ENCODE peak calls at places on chromosomes 3 and 15, in seven cellular contexts. One of them, this sample, is unnamed.

GRCh38 chr3:52471371-52472238 is 16.2 kb downstream of the NISCH start:
- DNase-seq in transverse colon: peak; percentile 63
- DNase-seq in uterus: peak; percentile 59
- DNase-seq in right lobe of liver: peak; percentile 96
- DNase-seq in endothelial cell of umbilical vein: peak; percentile 74
- DNase-seq in erythroblast: peak; percentile 63
- DNase-seq in esophagus squamous epithelium: no peak
- DNase-seq in this sample: no peak

GRCh38 chr15:31312220-31312619 is 14.4 kb upstream of the KLF13 start:
- DNase-seq in right lobe of liver: peak; percentile 37
- DNase-seq in erythroblast: no peak
- DNase-seq in transverse colon: no peak
- DNase-seq in uterus: no peak
- DNase-seq in esophagus squamous epithelium: no peak
- DNase-seq in endothelial cell of umbilical vein: no peak
- DNase-seq in this sample: no peak

GRCh38 chr3:83938491-83938890 is 1020.3 kb upstream of the CADM2 start:
- DNase-seq in erythroblast: no peak
- DNase-seq in esophagus squamous epithelium: no peak
- DNase-seq in transverse colon: no peak
- DNase-seq in uterus: no peak
- DNase-seq in right lobe of liver: no peak
- DNase-seq in endothelial cell of umbilical vein: no peak
- DNase-seq in this sample: no peak

GRCh38 chr3:49785565-49786356 is 581 bp downstream of the IP6K1 start:
- DNase-seq in endothelial cell of umbilical vein: peak; percentile 62
- DNase-seq in erythroblast: peak; percentile 74
- DNase-seq in uterus: no peak
- DNase-seq in transverse colon: peak; percentile 47
- DNase-seq in esophagus squamous epithelium: no peak
- DNase-seq in right lobe of liver: peak; percentile 65
- DNase-seq in this sample: peak; percentile 60

GRCh38 chr3:141228385-141228784 is 3.2 kb upstream of the PXYLP1 start:
- DNase-seq in esophagus squamous epithelium: no peak
- DNase-seq in endothelial cell of umbilical vein: no peak
- DNase-seq in uterus: no peak
- DNase-seq in right lobe of liver: no peak
- DNase-seq in transverse colon: no peak
- DNase-seq in erythroblast: no peak
- DNase-seq in this sample: no peak

GRCh38 chr3:156761713-156762575 is 64.2 kb upstream of the LEKR1 start:
- DNase-seq in transverse colon: no peak
- DNase-seq in uterus: no peak
- DNase-seq in esophagus squamous epithelium: no peak
- DNase-seq in erythroblast: no peak
- DNase-seq in right lobe of liver: no peak
- DNase-seq in endothelial cell of umbilical vein: no peak
- DNase-seq in this sample: no peak

GRCh38 chr15:98476559-98476958 is 171.8 kb upstream of the IGF1R start:
- DNase-seq in uterus: no peak
- DNase-seq in erythroblast: no peak
- DNase-seq in esophagus squamous epithelium: no peak
- DNase-seq in right lobe of liver: no peak
- DNase-seq in endothelial cell of umbilical vein: no peak
- DNase-seq in transverse colon: no peak
- DNase-seq in this sample: no peak

GRCh38 chr15:45242289-45242688 is 9.7 kb upstream of the SLC28A2 start:
- DNase-seq in esophagus squamous epithelium: no peak
- DNase-seq in endothelial cell of umbilical vein: no peak
- DNase-seq in transverse colon: no peak
- DNase-seq in uterus: no peak
- DNase-seq in right lobe of liver: no peak
- DNase-seq in erythroblast: peak; percentile 23
- DNase-seq in this sample: no peak

GRCh38 chr3:159855599-159856495 is 132.8 kb upstream of the IL12A start:
- DNase-seq in endothelial cell of umbilical vein: peak; percentile 59
- DNase-seq in transverse colon: no peak
- DNase-seq in uterus: no peak
- DNase-seq in erythroblast: no peak
- DNase-seq in right lobe of liver: no peak
- DNase-seq in esophagus squamous epithelium: no peak
- DNase-seq in this sample: no peak

GRCh38 chr3:49805367-49805782 is 2.3 kb downstream of the INKA1 start:
- DNase-seq in transverse colon: peak; percentile 50
- DNase-seq in right lobe of liver: no peak
- DNase-seq in esophagus squamous epithelium: no peak
- DNase-seq in uterus: peak; percentile 89
- DNase-seq in erythroblast: no peak
- DNase-seq in endothelial cell of umbilical vein: peak; percentile 93
- DNase-seq in this sample: no peak

GRCh38 chr3:141690366-141691072 is 47.6 kb upstream of the RNF7 start:
- DNase-seq in erythroblast: no peak
- DNase-seq in right lobe of liver: no peak
- DNase-seq in uterus: no peak
- DNase-seq in endothelial cell of umbilical vein: no peak
- DNase-seq in transverse colon: no peak
- DNase-seq in esophagus squamous epithelium: no peak
- DNase-seq in this sample: no peak

GRCh38 chr15:69337133-69337532 is 38.4 kb downstream of the PAQR5 start:
- DNase-seq in erythroblast: no peak
- DNase-seq in right lobe of liver: no peak
- DNase-seq in esophagus squamous epithelium: no peak
- DNase-seq in transverse colon: no peak
- DNase-seq in endothelial cell of umbilical vein: peak; percentile 33
- DNase-seq in uterus: no peak
- DNase-seq in this sample: no peak

GRCh38 chr3:174955513-174956001 is 96.4 kb downstream of the NAALADL2 start:
- DNase-seq in esophagus squamous epithelium: no peak
- DNase-seq in right lobe of liver: no peak
- DNase-seq in uterus: no peak
- DNase-seq in erythroblast: no peak
- DNase-seq in transverse colon: no peak
- DNase-seq in endothelial cell of umbilical vein: peak; percentile 16
- DNase-seq in this sample: no peak

GRCh38 chr3:12470111-12470510 is 14.2 kb upstream of the TSEN2 start:
- DNase-seq in transverse colon: no peak
- DNase-seq in endothelial cell of umbilical vein: no peak
- DNase-seq in erythroblast: no peak
- DNase-seq in esophagus squamous epithelium: no peak
- DNase-seq in right lobe of liver: no peak
- DNase-seq in uterus: no peak
- DNase-seq in this sample: peak; percentile 73

GRCh38 chr3:181703701-181704420 is 7.9 kb upstream of the SOX2 start:
- DNase-seq in endothelial cell of umbilical vein: no peak
- DNase-seq in transverse colon: no peak
- DNase-seq in right lobe of liver: no peak
- DNase-seq in uterus: no peak
- DNase-seq in esophagus squamous epithelium: no peak
- DNase-seq in erythroblast: no peak
- DNase-seq in this sample: no peak

GRCh38 chr3:179148446-179149238 is 485 bp downstream of the PIK3CA start:
- DNase-seq in erythroblast: peak; percentile 75
- DNase-seq in right lobe of liver: peak; percentile 66
- DNase-seq in endothelial cell of umbilical vein: peak; percentile 71
- DNase-seq in uterus: peak; percentile 52
- DNase-seq in esophagus squamous epithelium: no peak
- DNase-seq in transverse colon: peak; percentile 54
- DNase-seq in this sample: peak; percentile 45
- TF ChIP-seq POLR2A in erythroblast: peak; percentile 35
- TF ChIP-seq POLR2A in right lobe of liver: no peak
- TF ChIP-seq POLR2A in endothelial cell of umbilical vein: peak; percentile 62
- TF ChIP-seq POLR2A in uterus: peak; percentile 4
- TF ChIP-seq POLR2A in esophagus squamous epithelium: no peak
- TF ChIP-seq POLR2A in transverse colon: peak; percentile 54
- TF ChIP-seq POLR2A in this sample: peak; percentile 38

GRCh38 chr15:48695835-48696573 is 50.5 kb upstream of the FBN1 start:
- DNase-seq in erythroblast: peak; percentile 84
- DNase-seq in endothelial cell of umbilical vein: peak; percentile 6
- DNase-seq in esophagus squamous epithelium: no peak
- DNase-seq in transverse colon: no peak
- DNase-seq in right lobe of liver: no peak
- DNase-seq in uterus: no peak
- DNase-seq in this sample: no peak

GRCh38 chr15:48696627-48697312 is 51.3 kb upstream of the FBN1 start:
- DNase-seq in right lobe of liver: no peak
- DNase-seq in esophagus squamous epithelium: no peak
- DNase-seq in uterus: no peak
- DNase-seq in transverse colon: no peak
- DNase-seq in endothelial cell of umbilical vein: peak; percentile 33
- DNase-seq in erythroblast: peak; percentile 86
- DNase-seq in this sample: no peak

GRCh38 chr15:48688493-48688892 is 43.0 kb upstream of the FBN1 start:
- DNase-seq in transverse colon: no peak
- DNase-seq in uterus: no peak
- DNase-seq in esophagus squamous epithelium: no peak
- DNase-seq in erythroblast: no peak
- DNase-seq in right lobe of liver: no peak
- DNase-seq in endothelial cell of umbilical vein: no peak
- DNase-seq in this sample: no peak

GRCh38 chr15:48695088-48695834 is 49.8 kb upstream of the FBN1 start:
- DNase-seq in transverse colon: no peak
- DNase-seq in erythroblast: no peak
- DNase-seq in esophagus squamous epithelium: no peak
- DNase-seq in right lobe of liver: no peak
- DNase-seq in uterus: no peak
- DNase-seq in endothelial cell of umbilical vein: peak; percentile 79
- DNase-seq in this sample: no peak

GRCh38 chr15:48693474-48693873 is 48.0 kb upstream of the FBN1 start:
- DNase-seq in transverse colon: no peak
- DNase-seq in erythroblast: no peak
- DNase-seq in uterus: no peak
- DNase-seq in right lobe of liver: no peak
- DNase-seq in endothelial cell of umbilical vein: no peak
- DNase-seq in esophagus squamous epithelium: no peak
- DNase-seq in this sample: no peak
- TF ChIP-seq POLR2A in transverse colon: no peak
- TF ChIP-seq POLR2A in erythroblast: no peak
- TF ChIP-seq POLR2A in uterus: no peak
- TF ChIP-seq POLR2A in right lobe of liver: no peak
- TF ChIP-seq POLR2A in endothelial cell of umbilical vein: no peak
- TF ChIP-seq POLR2A in esophagus squamous epithelium: no peak
- TF ChIP-seq POLR2A in this sample: no peak

GRCh38 chr3:15205482-15205933 is 538 bp upstream of the CAPN7 start:
- DNase-seq in erythroblast: no peak
- DNase-seq in right lobe of liver: no peak
- DNase-seq in uterus: no peak
- DNase-seq in esophagus squamous epithelium: no peak
- DNase-seq in endothelial cell of umbilical vein: no peak
- DNase-seq in transverse colon: no peak
- DNase-seq in this sample: no peak

GRCh38 chr3:15206662-15207576 is 873 bp downstream of the CAPN7 start:
- DNase-seq in uterus: no peak
- DNase-seq in erythroblast: no peak
- DNase-seq in esophagus squamous epithelium: no peak
- DNase-seq in endothelial cell of umbilical vein: peak; percentile 78
- DNase-seq in right lobe of liver: peak; percentile 65
- DNase-seq in transverse colon: peak; percentile 36
- DNase-seq in this sample: peak; percentile 30

GRCh38 chr3:15204005-15204404 is 2.0 kb upstream of the CAPN7 start:
- DNase-seq in transverse colon: no peak
- DNase-seq in esophagus squamous epithelium: no peak
- DNase-seq in erythroblast: no peak
- DNase-seq in right lobe of liver: peak; percentile 60
- DNase-seq in uterus: no peak
- DNase-seq in endothelial cell of umbilical vein: no peak
- DNase-seq in this sample: peak; percentile 22

GRCh38 chr3:15207836-15208504 is 1.9 kb downstream of the CAPN7 start:
- DNase-seq in endothelial cell of umbilical vein: peak; percentile 3
- DNase-seq in esophagus squamous epithelium: no peak
- DNase-seq in uterus: no peak
- DNase-seq in transverse colon: no peak
- DNase-seq in right lobe of liver: no peak
- DNase-seq in erythroblast: peak; percentile 8
- DNase-seq in this sample: no peak

GRCh38 chr3:15205934-15206661 is at the start of gene CAPN7:
- DNase-seq in esophagus squamous epithelium: no peak
- DNase-seq in endothelial cell of umbilical vein: peak; percentile 98
- DNase-seq in erythroblast: no peak
- DNase-seq in uterus: peak; percentile 93
- DNase-seq in right lobe of liver: peak; percentile 97
- DNase-seq in transverse colon: peak; percentile 96
- DNase-seq in this sample: peak; percentile 89
- TF ChIP-seq POLR2A in esophagus squamous epithelium: peak; percentile 87
- TF ChIP-seq POLR2A in endothelial cell of umbilical vein: peak; percentile 86
- TF ChIP-seq POLR2A in erythroblast: peak; percentile 85
- TF ChIP-seq POLR2A in uterus: peak; percentile 97
- TF ChIP-seq POLR2A in right lobe of liver: peak; percentile 96
- TF ChIP-seq POLR2A in transverse colon: peak; percentile 86
- TF ChIP-seq POLR2A in this sample: peak; percentile 89

GRCh38 chr3:179265092-179265491 is 14.2 kb upstream of the KCNMB3 start:
- DNase-seq in right lobe of liver: no peak
- DNase-seq in endothelial cell of umbilical vein: no peak
- DNase-seq in esophagus squamous epithelium: no peak
- DNase-seq in uterus: no peak
- DNase-seq in transverse colon: no peak
- DNase-seq in erythroblast: peak; percentile 13
- DNase-seq in this sample: no peak

GRCh38 chr3:179264456-179264855 is 13.5 kb upstream of the KCNMB3 start:
- DNase-seq in esophagus squamous epithelium: no peak
- DNase-seq in uterus: no peak
- DNase-seq in transverse colon: no peak
- DNase-seq in endothelial cell of umbilical vein: no peak
- DNase-seq in erythroblast: peak; percentile 4
- DNase-seq in right lobe of liver: no peak
- DNase-seq in this sample: no peak

GRCh38 chr3:179263134-179263533 is 12.2 kb upstream of the KCNMB3 start:
- DNase-seq in transverse colon: no peak
- DNase-seq in endothelial cell of umbilical vein: no peak
- DNase-seq in erythroblast: no peak
- DNase-seq in uterus: no peak
- DNase-seq in right lobe of liver: no peak
- DNase-seq in esophagus squamous epithelium: no peak
- DNase-seq in this sample: no peak

GRCh38 chr3:179258820-179259219 is 7.9 kb upstream of the KCNMB3 start:
- DNase-seq in endothelial cell of umbilical vein: no peak
- DNase-seq in uterus: no peak
- DNase-seq in esophagus squamous epithelium: no peak
- DNase-seq in erythroblast: no peak
- DNase-seq in right lobe of liver: no peak
- DNase-seq in transverse colon: no peak
- DNase-seq in this sample: no peak

DNA sequence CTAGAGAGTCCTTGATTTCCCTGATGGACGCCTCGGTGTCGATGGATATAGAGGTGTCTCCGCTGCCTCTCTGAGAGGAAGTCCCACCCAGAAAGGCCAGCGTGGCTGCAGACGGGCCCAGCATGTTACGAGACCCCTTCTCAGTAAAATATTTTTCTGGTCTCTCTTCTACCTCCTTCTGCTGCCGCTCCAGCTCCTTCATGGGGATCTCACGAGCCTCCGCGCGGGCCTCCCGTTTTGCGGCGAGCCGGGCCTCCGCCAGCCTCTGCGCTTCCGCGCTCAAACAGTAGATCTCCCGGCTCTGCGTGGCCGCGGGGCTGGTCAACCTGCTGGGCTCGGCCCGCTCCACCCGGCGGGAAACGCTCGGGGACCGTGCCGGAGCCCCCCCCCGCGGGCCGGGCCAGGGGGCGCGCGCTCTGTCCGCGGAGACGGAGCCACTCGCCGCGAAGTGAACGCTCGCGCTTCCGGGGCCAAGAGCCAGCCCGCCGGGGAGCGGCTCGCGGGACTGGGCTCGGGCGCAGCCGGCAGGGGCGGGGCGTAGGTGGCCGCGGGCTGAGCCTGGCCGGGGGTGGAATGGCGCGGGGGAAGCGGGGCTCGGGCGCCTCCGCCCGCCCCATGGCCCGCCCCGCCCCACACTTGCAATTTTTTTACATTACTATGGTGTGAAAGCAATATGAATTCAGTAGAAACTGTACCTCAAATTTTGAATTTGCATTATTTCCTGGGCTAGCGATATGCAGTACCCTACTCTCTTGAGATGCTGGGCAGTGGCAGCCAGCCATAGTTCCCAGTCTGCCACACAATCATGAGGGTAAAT is 10.2 kb upstream of the KCNMB3 start:
- DNase-seq in endothelial cell of umbilical vein: peak; percentile 58
- DNase-seq in uterus: peak; percentile 78
- DNase-seq in right lobe of liver: peak; percentile 85
- DNase-seq in esophagus squamous epithelium: peak; percentile 6
- DNase-seq in erythroblast: peak; percentile 88
- DNase-seq in transverse colon: peak; percentile 79
- DNase-seq in this sample: peak; percentile 95
- TF ChIP-seq POLR2A in endothelial cell of umbilical vein: peak; percentile 30
- TF ChIP-seq POLR2A in uterus: peak; percentile 33
- TF ChIP-seq POLR2A in right lobe of liver: peak; percentile 67
- TF ChIP-seq POLR2A in esophagus squamous epithelium: no peak
- TF ChIP-seq POLR2A in erythroblast: peak; percentile 63
- TF ChIP-seq POLR2A in transverse colon: peak; percentile 45
- TF ChIP-seq POLR2A in this sample: peak; percentile 59

This sample was measured in H54.